ENCODE peak calls at places on chromosome 10, in five cellular contexts. D, V, Y, U and X are unnamed samples.

GRCh38 chr10:57992321-57993077 is 275.2 kb downstream of the IPMK start:
- DNase-seq in D (no peak), V (no peak), Y (no peak), U (peak; percentile 19), X (peak; percentile 50)

GRCh38 chr10:126661841-126662520 is 8.5 kb downstream of the C10orf90 start:
- DNase-seq in D (no peak), V (no peak), Y (no peak), U (no peak), X (no peak)

GRCh38 chr10:114396455-114396854 is 7.8 kb downstream of the AFAP1L2 start:
- DNase-seq in D (no peak), V (no peak), Y (no peak), U (no peak), X (no peak)

GRCh38 chr10:5552376-5553321 is 27.9 kb downstream of the CALML3 start:
- DNase-seq in D (no peak), V (no peak), Y (no peak), U (no peak), X (no peak)

GRCh38 chr10:61894150-61894549 is 7.3 kb upstream of the ARID5B start:
- DNase-seq in D (no peak), V (no peak), Y (no peak), U (no peak), X (no peak)

GRCh38 chr10:86673827-86674581 is 5.7 kb downstream of the LDB3 start:
- DNase-seq in D (no peak), V (no peak), Y (no peak), U (no peak), X (peak; percentile 37)

GRCh38 chr10:127945335-127945734 is 38.4 kb downstream of the PTPRE start:
- DNase-seq in D (no peak), V (no peak), Y (no peak), U (peak; percentile 17), X (no peak)

GRCh38 chr10:28569506-28570159 is 36.7 kb downstream of the WAC start:
- DNase-seq in D (no peak), V (no peak), Y (no peak), U (peak; percentile 71), X (no peak)

GRCh38 chr10:25696013-25696708 is 237.9 kb upstream of the MYO3A start:
- DNase-seq in D (no peak), V (no peak), Y (no peak), U (no peak), X (peak; percentile 44)

GRCh38 chr10:124872681-124873080 is 69.2 kb upstream of the ZRANB1 start:
- DNase-seq in D (no peak), V (no peak), Y (no peak), U (no peak), X (no peak)

GRCh38 chr10:27240891-27241639 is 468 bp upstream of the ACBD5 start:
- DNase-seq in D (peak; percentile 55), V (peak; percentile 47), Y (peak; percentile 70), U (no peak), X (peak; percentile 80)

GRCh38 chr10:70851597-70852475 is 36.1 kb downstream of the SGPL1 start:
- DNase-seq in D (no peak), V (no peak), Y (no peak), U (no peak), X (no peak)

GRCh38 chr10:30724296-30724695 is 94.7 kb upstream of the LYZL2 start:
- DNase-seq in D (no peak), V (no peak), Y (no peak), U (no peak), X (no peak)

GRCh38 chr10:30722956-30723355 is 93.4 kb upstream of the LYZL2 start:
- DNase-seq in D (no peak), V (no peak), Y (no peak), U (no peak), X (no peak)

GRCh38 chr10:30727524-30727923 is 98.0 kb upstream of the LYZL2 start:
- DNase-seq in D (no peak), V (no peak), Y (no peak), U (no peak), X (no peak)

GRCh38 chr10:30728127-30728526 is 98.6 kb upstream of the LYZL2 start:
- DNase-seq in D (no peak), V (no peak), Y (no peak), U (no peak), X (no peak)

GRCh38 chr10:30725661-30726060 is 96.1 kb upstream of the LYZL2 start:
- DNase-seq in D (no peak), V (no peak), Y (no peak), U (no peak), X (no peak)
- H2AK5ac ChIP-seq in D (no peak overlapping the region), V (peak overlapping the region; percentile 60), Y (no peak overlapping the region), U (peak overlapping the region; percentile 51), X (no peak overlapping the region)

GRCh38 chr10:44993226-44993921 is 7.3 kb upstream of the ZNF22 start:
- DNase-seq in D (no peak), V (no peak), Y (no peak), U (no peak), X (no peak)
- H2AK5ac ChIP-seq in D (no peak overlapping the region), V (no peak overlapping the region), Y (no peak overlapping the region), U (peak overlapping the region; percentile 97), X (no peak overlapping the region)

GRCh38 chr10:78513986-78514385 is 480.3 kb downstream of the RPS24 start:
- DNase-seq in D (no peak), V (no peak), Y (peak; percentile 16), U (no peak), X (peak; percentile 11)
- H2AK5ac ChIP-seq in D (no peak overlapping the region), V (no peak overlapping the region), Y (no peak overlapping the region), U (peak overlapping the region; percentile 32), X (no peak overlapping the region)

GRCh38 chr10:97888641-97889262 is 39.1 kb downstream of the GOLGA7B start:
- DNase-seq in D (peak; percentile 90), V (no peak), Y (no peak), U (peak; percentile 7), X (peak; percentile 79)
- H2AK5ac ChIP-seq in D (no peak overlapping the region), V (peak overlapping the region; percentile 56), Y (peak overlapping the region; percentile 34), U (no peak overlapping the region), X (no peak overlapping the region)

GRCh38 chr10:8301831-8302230 is 247.3 kb downstream of the GATA3 start:
- DNase-seq in D (no peak), V (no peak), Y (no peak), U (no peak), X (no peak)
- H2AK5ac ChIP-seq in D (no peak overlapping the region), V (no peak overlapping the region), Y (no peak overlapping the region), U (no peak overlapping the region), X (no peak overlapping the region)

GRCh38 chr10:96448558-96448957 is 65.2 kb downstream of the TLL2 start:
- DNase-seq in D (no peak), V (no peak), Y (no peak), U (no peak), X (no peak)
- H2AK5ac ChIP-seq in D (no peak overlapping the region), V (no peak overlapping the region), Y (peak overlapping the region; percentile 41), U (no peak overlapping the region), X (no peak overlapping the region)

DNA sequence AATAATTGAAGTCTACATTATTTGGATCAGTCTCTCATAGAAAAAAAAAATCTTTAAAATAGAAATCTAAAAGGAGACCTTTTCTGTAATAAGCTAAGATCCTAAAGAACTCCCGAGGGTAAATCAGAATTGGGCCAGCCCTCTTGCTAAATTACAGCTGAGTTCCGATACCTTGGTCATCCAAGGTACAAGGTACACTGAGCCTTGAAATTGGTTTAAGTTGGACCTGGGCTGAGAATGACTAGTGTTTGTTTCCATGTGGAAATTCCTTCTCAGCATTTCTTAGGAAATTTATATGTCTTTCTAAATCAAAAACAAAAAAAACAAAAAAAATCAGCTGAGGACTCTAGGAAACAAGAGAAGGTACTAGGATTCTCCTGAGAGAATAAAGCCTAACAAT is 64.9 kb downstream of the DNMBP start:
- DNase-seq in D (no peak), V (no peak), Y (no peak), U (no peak), X (no peak)
- H2AK5ac ChIP-seq in D (no peak overlapping the region), V (no peak overlapping the region), Y (no peak overlapping the region), U (no peak overlapping the region), X (no peak overlapping the region)

GRCh38 chr10:19658131-19658530 is 158.1 kb upstream of the PLXDC2 start:
- DNase-seq in D (no peak), V (no peak), Y (no peak), U (peak; percentile 68), X (no peak)

GRCh38 chr10:19663344-19663743 is 152.9 kb upstream of the PLXDC2 start:
- DNase-seq in D (no peak), V (no peak), Y (no peak), U (no peak), X (peak; percentile 7)

GRCh38 chr10:19658622-19659233 is 157.5 kb upstream of the PLXDC2 start:
- DNase-seq in D (no peak), V (no peak), Y (no peak), U (no peak), X (no peak)

GRCh38 chr10:19656420-19657042 is 159.7 kb upstream of the PLXDC2 start:
- DNase-seq in D (no peak), V (no peak), Y (no peak), U (peak; percentile 39), X (no peak)

DNA sequence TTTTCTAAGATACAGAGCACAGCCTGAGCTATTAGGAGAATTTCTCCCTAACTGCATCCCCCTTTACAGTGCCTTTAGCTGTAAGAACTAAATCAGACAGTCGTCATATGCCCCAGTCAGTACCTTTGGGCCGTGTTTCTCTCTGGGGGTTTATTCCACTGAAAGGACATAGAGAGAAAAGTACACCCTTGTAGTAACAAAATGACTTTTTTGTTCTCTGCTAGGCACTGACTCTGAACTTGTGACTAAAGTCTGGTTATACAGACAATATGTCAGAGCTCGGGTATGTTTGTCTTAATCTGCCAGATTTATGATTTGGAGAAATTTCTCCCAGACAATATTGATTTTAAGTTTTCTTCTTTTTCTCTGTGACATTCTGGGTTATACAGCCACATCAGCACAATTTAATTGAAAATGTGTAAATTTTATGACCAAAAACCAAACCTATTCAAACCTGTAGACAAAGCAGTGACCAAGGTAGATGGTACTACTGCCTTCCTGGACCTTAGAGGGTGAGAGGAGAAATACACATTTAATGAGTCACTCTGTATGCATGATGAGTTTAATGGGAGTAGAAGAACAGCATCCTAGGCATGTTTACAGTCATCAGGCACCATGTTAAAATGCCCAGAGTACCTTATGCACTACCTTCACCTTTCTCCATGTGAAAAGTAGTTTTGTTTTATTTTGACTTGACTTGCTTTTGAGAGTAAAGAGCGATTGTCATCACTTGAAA is 156.1 kb upstream of the PLXDC2 start:
- DNase-seq in D (no peak), V (no peak), Y (no peak), U (peak; percentile 37), X (no peak)
- H2AK5ac ChIP-seq in D (no peak overlapping the region), V (no peak overlapping the region), Y (no peak overlapping the region), U (no peak overlapping the region), X (no peak overlapping the region)

DNA sequence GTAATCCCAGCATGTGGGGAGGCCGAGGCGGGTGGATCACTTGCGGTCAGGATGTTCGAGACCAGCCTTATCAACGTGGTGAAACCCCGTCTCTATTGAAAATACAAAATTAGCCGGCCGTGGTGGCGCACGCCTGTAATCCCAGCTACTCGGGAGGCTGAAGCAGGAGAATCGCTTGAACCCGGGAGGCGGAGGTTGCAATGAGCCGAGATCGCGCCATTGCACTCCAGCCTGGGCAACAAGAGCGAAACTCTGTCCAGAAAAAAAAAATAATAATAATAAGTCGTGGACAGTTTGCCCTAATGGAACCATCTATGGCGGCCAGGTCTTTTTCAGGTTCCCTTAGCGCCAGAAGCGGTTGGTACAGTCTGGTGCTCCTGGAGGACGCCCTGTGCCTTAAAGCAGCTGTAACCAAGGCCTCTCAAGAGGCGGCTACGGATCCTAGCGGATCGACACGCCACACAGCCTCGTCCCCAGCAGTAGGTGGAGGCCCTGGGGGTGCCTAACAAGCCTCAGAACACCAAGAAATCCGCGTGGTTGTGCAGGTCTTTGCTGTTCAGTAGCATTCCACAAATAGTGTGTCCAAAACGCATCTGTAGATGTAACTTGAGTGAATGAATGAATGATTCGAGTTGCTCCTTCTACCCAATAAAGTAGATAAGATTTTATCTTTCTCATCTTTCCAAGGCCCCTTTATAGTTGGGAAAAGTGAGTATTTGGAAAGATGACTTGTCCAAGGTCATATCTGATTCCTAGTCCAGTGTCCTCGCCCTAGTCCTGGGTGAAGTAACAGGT is 982 bp downstream of the PGAM1 start:
- DNase-seq in D (no peak), V (no peak), Y (no peak), U (no peak), X (peak; percentile 67)
- H2AK5ac ChIP-seq in D (no peak overlapping the region), V (peak overlapping the region; percentile 59), Y (peak overlapping the region; percentile 94), U (peak overlapping the region; percentile 96), X (no peak overlapping the region)